ENCODE peak calls at places on chromosomes 13 and 19, in eight cellular contexts. One of them, this sample, is unnamed.
A peak's percentile ranks its signal among the peaks of the same experiment; 100 is the strongest.

GRCh38 chr13:75256922-75257321 is 225.0 kb downstream of the TBC1D4 start:
- DNase-seq in activated CD4-positive, alpha-beta T cell treated with anti-CD3 and anti-CD28 coated beads, Interleukin-2, amount 50 U/mL, for 4 hours: no peak
- DNase-seq in thoracic aorta: no peak
- DNase-seq in GM04503: no peak
- DNase-seq in NAMALWA: no peak
- DNase-seq in tibial nerve: no peak
- DNase-seq in naive thymus-derived CD8-positive, alpha-beta T cell: no peak
- DNase-seq in ELR: peak; percentile 44
- DNase-seq in this sample: no peak

GRCh38 chr19:43784251-43784980 is 3.6 kb upstream of the KCNN4 start:
- DNase-seq in activated CD4-positive, alpha-beta T cell treated with anti-CD3 and anti-CD28 coated beads, Interleukin-2, amount 50 U/mL, for 4 hours: peak; percentile 61
- DNase-seq in thoracic aorta: no peak
- DNase-seq in GM04503: no peak
- DNase-seq in NAMALWA: peak; percentile 54
- DNase-seq in tibial nerve: no peak
- DNase-seq in naive thymus-derived CD8-positive, alpha-beta T cell: no peak
- DNase-seq in ELR: peak; percentile 93
- DNase-seq in this sample: no peak

GRCh38 chr19:5680083-5680436 is 256 bp downstream of the MICOS13 start:
- DNase-seq in activated CD4-positive, alpha-beta T cell treated with anti-CD3 and anti-CD28 coated beads, Interleukin-2, amount 50 U/mL, for 4 hours: no peak
- DNase-seq in thoracic aorta: no peak
- DNase-seq in GM04503: no peak
- DNase-seq in NAMALWA: no peak
- DNase-seq in tibial nerve: peak; percentile 11
- DNase-seq in naive thymus-derived CD8-positive, alpha-beta T cell: no peak
- DNase-seq in ELR: peak; percentile 55
- DNase-seq in this sample: no peak

GRCh38 chr13:98853791-98854191 is 101.3 kb upstream of the SLC15A1 start:
- DNase-seq in activated CD4-positive, alpha-beta T cell treated with anti-CD3 and anti-CD28 coated beads, Interleukin-2, amount 50 U/mL, for 4 hours: no peak
- DNase-seq in thoracic aorta: no peak
- DNase-seq in GM04503: peak; percentile 70
- DNase-seq in NAMALWA: no peak
- DNase-seq in tibial nerve: no peak
- DNase-seq in naive thymus-derived CD8-positive, alpha-beta T cell: no peak
- DNase-seq in ELR: no peak
- DNase-seq in this sample: peak; percentile 69

GRCh38 chr13:40644838-40645620 is 21.4 kb downstream of the FOXO1 start:
- DNase-seq in activated CD4-positive, alpha-beta T cell treated with anti-CD3 and anti-CD28 coated beads, Interleukin-2, amount 50 U/mL, for 4 hours: no peak
- DNase-seq in thoracic aorta: no peak
- DNase-seq in GM04503: no peak
- DNase-seq in NAMALWA: no peak
- DNase-seq in tibial nerve: no peak
- DNase-seq in naive thymus-derived CD8-positive, alpha-beta T cell: no peak
- DNase-seq in ELR: no peak
- DNase-seq in this sample: no peak

GRCh38 chr13:36630181-36630806 is 43.5 kb upstream of the SERTM1 start:
- DNase-seq in activated CD4-positive, alpha-beta T cell treated with anti-CD3 and anti-CD28 coated beads, Interleukin-2, amount 50 U/mL, for 4 hours: no peak
- DNase-seq in thoracic aorta: no peak
- DNase-seq in GM04503: no peak
- DNase-seq in NAMALWA: no peak
- DNase-seq in tibial nerve: no peak
- DNase-seq in naive thymus-derived CD8-positive, alpha-beta T cell: no peak
- DNase-seq in ELR: no peak
- DNase-seq in this sample: no peak

GRCh38 chr13:91384891-91385290 is 13.5 kb upstream of the GPC5 start:
- DNase-seq in activated CD4-positive, alpha-beta T cell treated with anti-CD3 and anti-CD28 coated beads, Interleukin-2, amount 50 U/mL, for 4 hours: no peak
- DNase-seq in thoracic aorta: no peak
- DNase-seq in GM04503: no peak
- DNase-seq in NAMALWA: no peak
- DNase-seq in tibial nerve: no peak
- DNase-seq in naive thymus-derived CD8-positive, alpha-beta T cell: no peak
- DNase-seq in ELR: no peak
- DNase-seq in this sample: no peak

GRCh38 chr13:92103673-92104296 is 705.4 kb downstream of the GPC5 start:
- DNase-seq in activated CD4-positive, alpha-beta T cell treated with anti-CD3 and anti-CD28 coated beads, Interleukin-2, amount 50 U/mL, for 4 hours: no peak
- DNase-seq in thoracic aorta: no peak
- DNase-seq in GM04503: no peak
- DNase-seq in NAMALWA: no peak
- DNase-seq in tibial nerve: no peak
- DNase-seq in naive thymus-derived CD8-positive, alpha-beta T cell: no peak
- DNase-seq in ELR: no peak
- DNase-seq in this sample: no peak

GRCh38 chr13:75968103-75968838 is 332.1 kb downstream of the LMO7 start:
- DNase-seq in activated CD4-positive, alpha-beta T cell treated with anti-CD3 and anti-CD28 coated beads, Interleukin-2, amount 50 U/mL, for 4 hours: no peak
- DNase-seq in thoracic aorta: no peak
- DNase-seq in GM04503: peak; percentile 13
- DNase-seq in NAMALWA: no peak
- DNase-seq in tibial nerve: no peak
- DNase-seq in naive thymus-derived CD8-positive, alpha-beta T cell: no peak
- DNase-seq in ELR: peak; percentile 49
- DNase-seq in this sample: no peak

GRCh38 chr13:105929486-105929885 is 606.0 kb downstream of the EFNB2 start:
- DNase-seq in activated CD4-positive, alpha-beta T cell treated with anti-CD3 and anti-CD28 coated beads, Interleukin-2, amount 50 U/mL, for 4 hours: no peak
- DNase-seq in thoracic aorta: no peak
- DNase-seq in GM04503: no peak
- DNase-seq in NAMALWA: no peak
- DNase-seq in tibial nerve: no peak
- DNase-seq in naive thymus-derived CD8-positive, alpha-beta T cell: no peak
- DNase-seq in ELR: no peak
- DNase-seq in this sample: no peak

GRCh38 chr19:41431426-41432386 is 4.5 kb upstream of the B3GNT8 start:
- DNase-seq in activated CD4-positive, alpha-beta T cell treated with anti-CD3 and anti-CD28 coated beads, Interleukin-2, amount 50 U/mL, for 4 hours: no peak
- DNase-seq in thoracic aorta: no peak
- DNase-seq in GM04503: no peak
- DNase-seq in NAMALWA: peak; percentile 41
- DNase-seq in tibial nerve: no peak
- DNase-seq in naive thymus-derived CD8-positive, alpha-beta T cell: no peak
- DNase-seq in ELR: peak; percentile 54
- DNase-seq in this sample: no peak

GRCh38 chr19:6378036-6378435 is 2.3 kb upstream of the PSPN start:
- DNase-seq in activated CD4-positive, alpha-beta T cell treated with anti-CD3 and anti-CD28 coated beads, Interleukin-2, amount 50 U/mL, for 4 hours: no peak
- DNase-seq in thoracic aorta: no peak
- DNase-seq in GM04503: peak; percentile 35
- DNase-seq in NAMALWA: no peak
- DNase-seq in tibial nerve: no peak
- DNase-seq in naive thymus-derived CD8-positive, alpha-beta T cell: no peak
- DNase-seq in ELR: no peak
- DNase-seq in this sample: no peak

GRCh38 chr19:35955881-35956634 is 19.9 kb downstream of the LRFN3 start:
- DNase-seq in activated CD4-positive, alpha-beta T cell treated with anti-CD3 and anti-CD28 coated beads, Interleukin-2, amount 50 U/mL, for 4 hours: no peak
- DNase-seq in thoracic aorta: no peak
- DNase-seq in GM04503: no peak
- DNase-seq in NAMALWA: no peak
- DNase-seq in tibial nerve: no peak
- DNase-seq in naive thymus-derived CD8-positive, alpha-beta T cell: no peak
- DNase-seq in ELR: no peak
- DNase-seq in this sample: no peak

GRCh38 chr19:30862876-30863275 is 486.4 kb downstream of the TSHZ3 start:
- DNase-seq in activated CD4-positive, alpha-beta T cell treated with anti-CD3 and anti-CD28 coated beads, Interleukin-2, amount 50 U/mL, for 4 hours: no peak
- DNase-seq in thoracic aorta: no peak
- DNase-seq in GM04503: no peak
- DNase-seq in NAMALWA: no peak
- DNase-seq in tibial nerve: no peak
- DNase-seq in naive thymus-derived CD8-positive, alpha-beta T cell: no peak
- DNase-seq in ELR: no peak
- DNase-seq in this sample: no peak

GRCh38 chr19:37986048-37986750 is 79.2 kb downstream of the SIPA1L3 start:
- DNase-seq in activated CD4-positive, alpha-beta T cell treated with anti-CD3 and anti-CD28 coated beads, Interleukin-2, amount 50 U/mL, for 4 hours: no peak
- DNase-seq in thoracic aorta: no peak
- DNase-seq in GM04503: no peak
- DNase-seq in NAMALWA: peak; percentile 44
- DNase-seq in tibial nerve: no peak
- DNase-seq in naive thymus-derived CD8-positive, alpha-beta T cell: no peak
- DNase-seq in ELR: no peak
- DNase-seq in this sample: no peak

GRCh38 chr19:39671739-39672363 is 16.1 kb downstream of the LGALS16 start:
- DNase-seq in activated CD4-positive, alpha-beta T cell treated with anti-CD3 and anti-CD28 coated beads, Interleukin-2, amount 50 U/mL, for 4 hours: peak; percentile 27
- DNase-seq in thoracic aorta: no peak
- DNase-seq in GM04503: no peak
- DNase-seq in NAMALWA: peak; percentile 81
- DNase-seq in tibial nerve: peak; percentile 51
- DNase-seq in naive thymus-derived CD8-positive, alpha-beta T cell: peak; percentile 52
- DNase-seq in ELR: peak; percentile 63
- DNase-seq in this sample: no peak

GRCh38 chr13:47945738-47946137 is 55.3 kb downstream of the SUCLA2 start:
- DNase-seq in activated CD4-positive, alpha-beta T cell treated with anti-CD3 and anti-CD28 coated beads, Interleukin-2, amount 50 U/mL, for 4 hours: no peak
- DNase-seq in thoracic aorta: no peak
- DNase-seq in GM04503: no peak
- DNase-seq in NAMALWA: no peak
- DNase-seq in tibial nerve: no peak
- DNase-seq in naive thymus-derived CD8-positive, alpha-beta T cell: no peak
- DNase-seq in ELR: peak; percentile 52
- DNase-seq in this sample: no peak

GRCh38 chr19:33796164-33797100 is at the start of gene KCTD15:
- DNase-seq in activated CD4-positive, alpha-beta T cell treated with anti-CD3 and anti-CD28 coated beads, Interleukin-2, amount 50 U/mL, for 4 hours: peak; percentile 23
- DNase-seq in thoracic aorta: no peak
- DNase-seq in GM04503: no peak
- DNase-seq in NAMALWA: peak; percentile 66
- DNase-seq in tibial nerve: no peak
- DNase-seq in naive thymus-derived CD8-positive, alpha-beta T cell: no peak
- DNase-seq in ELR: peak; percentile 34
- DNase-seq in this sample: no peak

GRCh38 chr13:76764429-76764828 is 121.8 kb downstream of the KCTD12 start:
- DNase-seq in activated CD4-positive, alpha-beta T cell treated with anti-CD3 and anti-CD28 coated beads, Interleukin-2, amount 50 U/mL, for 4 hours: no peak
- DNase-seq in thoracic aorta: no peak
- DNase-seq in GM04503: no peak
- DNase-seq in NAMALWA: no peak
- DNase-seq in tibial nerve: peak; percentile 37
- DNase-seq in naive thymus-derived CD8-positive, alpha-beta T cell: no peak
- DNase-seq in ELR: peak; percentile 10
- DNase-seq in this sample: peak; percentile 20

GRCh38 chr19:41801682-41802317 is 5.4 kb downstream of the CEACAM3 start:
- DNase-seq in activated CD4-positive, alpha-beta T cell treated with anti-CD3 and anti-CD28 coated beads, Interleukin-2, amount 50 U/mL, for 4 hours: no peak
- DNase-seq in thoracic aorta: no peak
- DNase-seq in GM04503: no peak
- DNase-seq in NAMALWA: no peak
- DNase-seq in tibial nerve: peak; percentile 30
- DNase-seq in naive thymus-derived CD8-positive, alpha-beta T cell: no peak
- DNase-seq in ELR: no peak
- DNase-seq in this sample: peak; percentile 35

GRCh38 chr19:10230155-10230903 is 802 bp downstream of the S1PR2 start:
- DNase-seq in activated CD4-positive, alpha-beta T cell treated with anti-CD3 and anti-CD28 coated beads, Interleukin-2, amount 50 U/mL, for 4 hours: peak; percentile 78
- DNase-seq in thoracic aorta: no peak
- DNase-seq in GM04503: no peak
- DNase-seq in NAMALWA: no peak
- DNase-seq in tibial nerve: peak; percentile 41
- DNase-seq in naive thymus-derived CD8-positive, alpha-beta T cell: peak; percentile 28
- DNase-seq in ELR: peak; percentile 19
- DNase-seq in this sample: no peak

GRCh38 chr13:39144941-39145533 is 106.8 kb downstream of the NHLRC3 start:
- DNase-seq in activated CD4-positive, alpha-beta T cell treated with anti-CD3 and anti-CD28 coated beads, Interleukin-2, amount 50 U/mL, for 4 hours: peak; percentile 3
- DNase-seq in thoracic aorta: no peak
- DNase-seq in GM04503: peak; percentile 14
- DNase-seq in NAMALWA: peak; percentile 44
- DNase-seq in tibial nerve: peak; percentile 81
- DNase-seq in naive thymus-derived CD8-positive, alpha-beta T cell: no peak
- DNase-seq in ELR: peak; percentile 68
- DNase-seq in this sample: no peak

GRCh38 chr19:57813919-57814504 is 701 bp downstream of the ZNF552 start:
- DNase-seq in activated CD4-positive, alpha-beta T cell treated with anti-CD3 and anti-CD28 coated beads, Interleukin-2, amount 50 U/mL, for 4 hours: no peak
- DNase-seq in thoracic aorta: no peak
- DNase-seq in GM04503: no peak
- DNase-seq in NAMALWA: no peak
- DNase-seq in tibial nerve: no peak
- DNase-seq in naive thymus-derived CD8-positive, alpha-beta T cell: no peak
- DNase-seq in ELR: no peak
- DNase-seq in this sample: no peak

GRCh38 chr13:71864981-71865857 is 1.8 kb downstream of the DACH1 start:
- DNase-seq in activated CD4-positive, alpha-beta T cell treated with anti-CD3 and anti-CD28 coated beads, Interleukin-2, amount 50 U/mL, for 4 hours: no peak
- DNase-seq in thoracic aorta: no peak
- DNase-seq in GM04503: no peak
- DNase-seq in NAMALWA: no peak
- DNase-seq in tibial nerve: no peak
- DNase-seq in naive thymus-derived CD8-positive, alpha-beta T cell: no peak
- DNase-seq in ELR: peak; percentile 26
- DNase-seq in this sample: peak; percentile 63

GRCh38 chr19:48556163-48556562 is 4.2 kb downstream of the SULT2B1 start:
- DNase-seq in activated CD4-positive, alpha-beta T cell treated with anti-CD3 and anti-CD28 coated beads, Interleukin-2, amount 50 U/mL, for 4 hours: no peak
- DNase-seq in thoracic aorta: no peak
- DNase-seq in GM04503: no peak
- DNase-seq in NAMALWA: no peak
- DNase-seq in tibial nerve: no peak
- DNase-seq in naive thymus-derived CD8-positive, alpha-beta T cell: no peak
- DNase-seq in ELR: peak; percentile 80
- DNase-seq in this sample: no peak

GRCh38 chr13:109669234-109669612 is 117.2 kb downstream of the IRS2 start:
- DNase-seq in activated CD4-positive, alpha-beta T cell treated with anti-CD3 and anti-CD28 coated beads, Interleukin-2, amount 50 U/mL, for 4 hours: no peak
- DNase-seq in thoracic aorta: no peak
- DNase-seq in GM04503: no peak
- DNase-seq in NAMALWA: no peak
- DNase-seq in tibial nerve: no peak
- DNase-seq in naive thymus-derived CD8-positive, alpha-beta T cell: no peak
- DNase-seq in ELR: no peak
- DNase-seq in this sample: no peak

GRCh38 chr13:47897411-47898050 is 103.5 kb downstream of the SUCLA2 start:
- DNase-seq in activated CD4-positive, alpha-beta T cell treated with anti-CD3 and anti-CD28 coated beads, Interleukin-2, amount 50 U/mL, for 4 hours: no peak
- DNase-seq in thoracic aorta: no peak
- DNase-seq in GM04503: no peak
- DNase-seq in NAMALWA: no peak
- DNase-seq in tibial nerve: no peak
- DNase-seq in naive thymus-derived CD8-positive, alpha-beta T cell: no peak
- DNase-seq in ELR: peak; percentile 40
- DNase-seq in this sample: no peak

GRCh38 chr19:27971071-27971470 is 1241.9 kb downstream of the UQCRFS1 start:
- DNase-seq in activated CD4-positive, alpha-beta T cell treated with anti-CD3 and anti-CD28 coated beads, Interleukin-2, amount 50 U/mL, for 4 hours: no peak
- DNase-seq in thoracic aorta: no peak
- DNase-seq in GM04503: no peak
- DNase-seq in NAMALWA: no peak
- DNase-seq in tibial nerve: no peak
- DNase-seq in naive thymus-derived CD8-positive, alpha-beta T cell: no peak
- DNase-seq in ELR: peak; percentile 1
- DNase-seq in this sample: no peak

GRCh38 chr13:67299072-67299635 is 69.0 kb upstream of the PCDH9 start:
- DNase-seq in activated CD4-positive, alpha-beta T cell treated with anti-CD3 and anti-CD28 coated beads, Interleukin-2, amount 50 U/mL, for 4 hours: no peak
- DNase-seq in thoracic aorta: no peak
- DNase-seq in GM04503: peak; percentile 18
- DNase-seq in NAMALWA: no peak
- DNase-seq in tibial nerve: no peak
- DNase-seq in naive thymus-derived CD8-positive, alpha-beta T cell: no peak
- DNase-seq in ELR: peak; percentile 87
- DNase-seq in this sample: no peak

GRCh38 chr13:60111726-60112125 is 52.0 kb downstream of the DIAPH3 start:
- DNase-seq in activated CD4-positive, alpha-beta T cell treated with anti-CD3 and anti-CD28 coated beads, Interleukin-2, amount 50 U/mL, for 4 hours: no peak
- DNase-seq in thoracic aorta: no peak
- DNase-seq in GM04503: peak; percentile 6
- DNase-seq in NAMALWA: no peak
- DNase-seq in tibial nerve: no peak
- DNase-seq in naive thymus-derived CD8-positive, alpha-beta T cell: no peak
- DNase-seq in ELR: peak; percentile 12
- DNase-seq in this sample: no peak

GRCh38 chr19:49058592-49058991 is 1.0 kb upstream of the CGB7 start:
- DNase-seq in activated CD4-positive, alpha-beta T cell treated with anti-CD3 and anti-CD28 coated beads, Interleukin-2, amount 50 U/mL, for 4 hours: no peak
- DNase-seq in thoracic aorta: no peak
- DNase-seq in GM04503: no peak
- DNase-seq in NAMALWA: peak; percentile 60
- DNase-seq in tibial nerve: no peak
- DNase-seq in naive thymus-derived CD8-positive, alpha-beta T cell: no peak
- DNase-seq in ELR: peak; percentile 51
- DNase-seq in this sample: no peak

GRCh38 chr19:1468274-1469199 is 10.5 kb downstream of the C19orf25 start:
- DNase-seq in activated CD4-positive, alpha-beta T cell treated with anti-CD3 and anti-CD28 coated beads, Interleukin-2, amount 50 U/mL, for 4 hours: no peak
- DNase-seq in thoracic aorta: no peak
- DNase-seq in GM04503: no peak
- DNase-seq in NAMALWA: no peak
- DNase-seq in tibial nerve: no peak
- DNase-seq in naive thymus-derived CD8-positive, alpha-beta T cell: no peak
- DNase-seq in ELR: peak; percentile 54
- DNase-seq in this sample: no peak

GRCh38 chr19:52221831-52222375 is 32.1 kb downstream of the PPP2R1A start:
- DNase-seq in activated CD4-positive, alpha-beta T cell treated with anti-CD3 and anti-CD28 coated beads, Interleukin-2, amount 50 U/mL, for 4 hours: no peak
- DNase-seq in thoracic aorta: no peak
- DNase-seq in GM04503: no peak
- DNase-seq in NAMALWA: no peak
- DNase-seq in tibial nerve: no peak
- DNase-seq in naive thymus-derived CD8-positive, alpha-beta T cell: no peak
- DNase-seq in ELR: peak; percentile 79
- DNase-seq in this sample: peak; percentile 24

GRCh38 chr13:26344980-26345379 is 91.1 kb downstream of the CDK8 start:
- DNase-seq in activated CD4-positive, alpha-beta T cell treated with anti-CD3 and anti-CD28 coated beads, Interleukin-2, amount 50 U/mL, for 4 hours: no peak
- DNase-seq in thoracic aorta: no peak
- DNase-seq in GM04503: no peak
- DNase-seq in NAMALWA: no peak
- DNase-seq in tibial nerve: no peak
- DNase-seq in naive thymus-derived CD8-positive, alpha-beta T cell: no peak
- DNase-seq in ELR: peak; percentile 25
- DNase-seq in this sample: no peak